ENCODE peak calls at places on chromosomes 5 and 9, in five cellular contexts. One of them, this sample, is unnamed.
A peak's percentile ranks its signal among the peaks of the same experiment; 100 is the strongest.

GRCh38 chr5:115460476-115460875 is 84.1 kb downstream of the FEM1C start:
- DNase-seq in fibroblast of pulmonary artery: peak; percentile 57
- DNase-seq in nephron progenitor cell: no peak
- DNase-seq in Peyer's patch: no peak
- DNase-seq in body of pancreas: peak; percentile 35
- DNase-seq in this sample: no peak

GRCh38 chr5:61678966-61679365 is 346.9 kb downstream of the ZSWIM6 start:
- DNase-seq in fibroblast of pulmonary artery: no peak
- DNase-seq in body of pancreas: no peak
- DNase-seq in Peyer's patch: no peak
- DNase-seq in nephron progenitor cell: no peak
- DNase-seq in this sample: no peak

GRCh38 chr9:97907051-97907450 is 15.2 kb downstream of the TRMO start:
- DNase-seq in body of pancreas: no peak
- DNase-seq in Peyer's patch: peak; percentile 43
- DNase-seq in fibroblast of pulmonary artery: no peak
- DNase-seq in nephron progenitor cell: no peak
- DNase-seq in this sample: no peak

GRCh38 chr5:38715671-38716070 is 130.1 kb upstream of the OSMR start:
- DNase-seq in body of pancreas: no peak
- DNase-seq in nephron progenitor cell: no peak
- DNase-seq in Peyer's patch: no peak
- DNase-seq in fibroblast of pulmonary artery: peak; percentile 31
- DNase-seq in this sample: peak; percentile 16

GRCh38 chr5:112643339-112643971 is 94.2 kb upstream of the APC start:
- DNase-seq in Peyer's patch: no peak
- DNase-seq in nephron progenitor cell: no peak
- DNase-seq in body of pancreas: peak; percentile 77
- DNase-seq in fibroblast of pulmonary artery: no peak
- DNase-seq in this sample: no peak

GRCh38 chr5:88660326-88660946 is 222.5 kb downstream of the MEF2C start:
- DNase-seq in fibroblast of pulmonary artery: no peak
- DNase-seq in Peyer's patch: no peak
- DNase-seq in nephron progenitor cell: no peak
- DNase-seq in body of pancreas: no peak
- DNase-seq in this sample: no peak

GRCh38 chr9:69357030-69357853 is 32.2 kb downstream of the ENTREP1 start:
- DNase-seq in fibroblast of pulmonary artery: no peak
- DNase-seq in body of pancreas: no peak
- DNase-seq in nephron progenitor cell: no peak
- DNase-seq in Peyer's patch: no peak
- DNase-seq in this sample: no peak

GRCh38 chr5:59126665-59127354 is 543.9 kb downstream of the RAB3C start:
- DNase-seq in nephron progenitor cell: no peak
- DNase-seq in fibroblast of pulmonary artery: peak; percentile 59
- DNase-seq in body of pancreas: no peak
- DNase-seq in Peyer's patch: no peak
- DNase-seq in this sample: no peak

GRCh38 chr9:83062011-83062652 is 810 bp downstream of the RASEF start:
- DNase-seq in nephron progenitor cell: peak; percentile 20
- DNase-seq in Peyer's patch: no peak
- DNase-seq in fibroblast of pulmonary artery: no peak
- DNase-seq in body of pancreas: peak; percentile 90
- DNase-seq in this sample: no peak

GRCh38 chr5:149257875-149258705 is 13.6 kb upstream of the AFAP1L1 start:
- DNase-seq in fibroblast of pulmonary artery: peak; percentile 63
- DNase-seq in body of pancreas: no peak
- DNase-seq in Peyer's patch: no peak
- DNase-seq in nephron progenitor cell: no peak
- DNase-seq in this sample: no peak

GRCh38 chr9:8850916-8851315 is 1051.3 kb upstream of the DMAC1 start:
- DNase-seq in nephron progenitor cell: peak; percentile 49
- DNase-seq in fibroblast of pulmonary artery: no peak
- DNase-seq in body of pancreas: no peak
- DNase-seq in Peyer's patch: no peak
- DNase-seq in this sample: no peak

GRCh38 chr9:14068690-14069089 is 245.3 kb downstream of the NFIB start:
- DNase-seq in fibroblast of pulmonary artery: no peak
- DNase-seq in nephron progenitor cell: no peak
- DNase-seq in Peyer's patch: no peak
- DNase-seq in body of pancreas: no peak
- DNase-seq in this sample: no peak

GRCh38 chr9:89667730-89668129 is 62.9 kb downstream of the GADD45G start:
- DNase-seq in nephron progenitor cell: no peak
- DNase-seq in body of pancreas: peak; percentile 87
- DNase-seq in Peyer's patch: no peak
- DNase-seq in fibroblast of pulmonary artery: no peak
- DNase-seq in this sample: no peak

GRCh38 chr9:114720296-114720695 is 38.3 kb upstream of the TEX48 start:
- DNase-seq in fibroblast of pulmonary artery: no peak
- DNase-seq in nephron progenitor cell: no peak
- DNase-seq in Peyer's patch: no peak
- DNase-seq in body of pancreas: no peak
- DNase-seq in this sample: no peak

GRCh38 chr5:8462565-8462964 is 593.6 kb downstream of the MTRR start:
- DNase-seq in Peyer's patch: no peak
- DNase-seq in nephron progenitor cell: no peak
- DNase-seq in fibroblast of pulmonary artery: no peak
- DNase-seq in body of pancreas: no peak
- DNase-seq in this sample: no peak

GRCh38 chr9:83013261-83013610 is 49.7 kb downstream of the RASEF start:
- DNase-seq in body of pancreas: no peak
- DNase-seq in nephron progenitor cell: no peak
- DNase-seq in fibroblast of pulmonary artery: no peak
- DNase-seq in Peyer's patch: no peak
- DNase-seq in this sample: no peak

GRCh38 chr9:99127372-99128132 is 22.6 kb downstream of the TGFBR1 start:
- DNase-seq in body of pancreas: no peak
- DNase-seq in fibroblast of pulmonary artery: peak; percentile 50
- DNase-seq in Peyer's patch: no peak
- DNase-seq in nephron progenitor cell: no peak
- DNase-seq in this sample: no peak

GRCh38 chr9:123349691-123350480 is 6.1 kb upstream of the CRB2 start:
- DNase-seq in Peyer's patch: peak; percentile 49
- DNase-seq in fibroblast of pulmonary artery: peak; percentile 59
- DNase-seq in nephron progenitor cell: peak; percentile 80
- DNase-seq in body of pancreas: peak; percentile 61
- DNase-seq in this sample: peak; percentile 79

GRCh38 chr5:45507174-45507573 is 189.0 kb downstream of the HCN1 start:
- DNase-seq in body of pancreas: peak; percentile 7
- DNase-seq in nephron progenitor cell: no peak
- DNase-seq in Peyer's patch: no peak
- DNase-seq in fibroblast of pulmonary artery: peak; percentile 1
- DNase-seq in this sample: no peak

GRCh38 chr9:33498387-33498786 is 24.7 kb upstream of the NOL6 start:
- DNase-seq in nephron progenitor cell: no peak
- DNase-seq in body of pancreas: no peak
- DNase-seq in fibroblast of pulmonary artery: peak; percentile 37
- DNase-seq in Peyer's patch: no peak
- DNase-seq in this sample: no peak

GRCh38 chr9:27340876-27341540 is 44.1 kb upstream of the EQTN start:
- DNase-seq in Peyer's patch: no peak
- DNase-seq in fibroblast of pulmonary artery: no peak
- DNase-seq in nephron progenitor cell: peak; percentile 16
- DNase-seq in body of pancreas: no peak
- DNase-seq in this sample: peak; percentile 13

GRCh38 chr9:109652971-109653370 is 127.0 kb upstream of the PALM2AKAP2 start:
- DNase-seq in Peyer's patch: no peak
- DNase-seq in nephron progenitor cell: no peak
- DNase-seq in fibroblast of pulmonary artery: peak; percentile 45
- DNase-seq in body of pancreas: no peak
- DNase-seq in this sample: no peak

GRCh38 chr9:128022886-128023285 is 42.1 kb upstream of the EEIG1 start:
- DNase-seq in Peyer's patch: no peak
- DNase-seq in nephron progenitor cell: no peak
- DNase-seq in body of pancreas: no peak
- DNase-seq in fibroblast of pulmonary artery: peak; percentile 45
- DNase-seq in this sample: no peak

GRCh38 chr9:95985656-95986055 is 110.2 kb downstream of the ERCC6L2 start:
- DNase-seq in fibroblast of pulmonary artery: no peak
- DNase-seq in nephron progenitor cell: no peak
- DNase-seq in Peyer's patch: no peak
- DNase-seq in body of pancreas: no peak
- DNase-seq in this sample: no peak

GRCh38 chr9:25742241-25742640 is 64.0 kb upstream of the TUSC1 start:
- DNase-seq in nephron progenitor cell: no peak
- DNase-seq in Peyer's patch: no peak
- DNase-seq in body of pancreas: no peak
- DNase-seq in fibroblast of pulmonary artery: no peak
- DNase-seq in this sample: peak; percentile 6

DNA sequence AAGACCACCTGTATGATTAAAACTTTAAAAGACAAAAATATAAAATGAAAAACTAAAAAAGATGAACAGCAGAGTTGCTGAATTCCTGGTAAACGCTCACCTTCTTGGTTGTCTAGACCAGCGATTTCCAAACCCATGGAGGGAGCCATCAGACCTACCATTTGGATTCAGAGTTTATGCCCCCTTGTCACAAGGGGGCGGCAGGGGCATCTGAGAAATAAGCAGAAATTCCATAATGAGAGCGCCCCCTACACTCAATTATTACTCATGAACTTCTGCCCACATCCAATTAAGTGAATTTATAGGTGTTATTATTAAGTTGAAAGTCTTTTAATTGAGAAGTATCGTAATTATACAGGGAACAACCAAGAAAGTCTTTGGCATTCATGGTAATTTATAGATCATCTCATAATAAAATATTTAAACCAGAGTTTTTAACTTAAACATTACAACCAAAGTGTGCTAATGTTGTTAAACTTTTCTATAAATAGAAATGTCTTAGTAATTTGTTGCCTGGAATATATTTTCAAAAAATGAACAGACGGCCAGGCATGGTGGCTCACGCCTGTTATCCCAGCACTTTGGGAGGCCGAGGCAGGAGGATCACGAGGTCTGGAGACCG is 35.2 kb upstream of the SPATA31C2 start:
- DNase-seq in nephron progenitor cell: peak; percentile 20
- DNase-seq in Peyer's patch: peak; percentile 31
- DNase-seq in fibroblast of pulmonary artery: peak; percentile 74
- DNase-seq in body of pancreas: peak; percentile 63
- DNase-seq in this sample: peak; percentile 15
- TF ChIP-seq CTCF in nephron progenitor cell: peak; percentile 40
- TF ChIP-seq CTCF in Peyer's patch: peak; percentile 53
- TF ChIP-seq CTCF in fibroblast of pulmonary artery: peak; percentile 75
- TF ChIP-seq CTCF in body of pancreas: peak; percentile 42
- TF ChIP-seq CTCF in this sample: peak; percentile 58

GRCh38 chr5:141948812-141949211 is 9.2 kb downstream of the PCDH12 start:
- DNase-seq in body of pancreas: no peak
- DNase-seq in Peyer's patch: no peak
- DNase-seq in nephron progenitor cell: no peak
- DNase-seq in fibroblast of pulmonary artery: no peak
- DNase-seq in this sample: no peak

GRCh38 chr5:141952030-141952429 is 6.0 kb downstream of the PCDH12 start:
- DNase-seq in nephron progenitor cell: no peak
- DNase-seq in Peyer's patch: no peak
- DNase-seq in body of pancreas: no peak
- DNase-seq in fibroblast of pulmonary artery: no peak
- DNase-seq in this sample: no peak

GRCh38 chr5:141950207-141951005 is 7.6 kb downstream of the PCDH12 start:
- DNase-seq in Peyer's patch: no peak
- DNase-seq in fibroblast of pulmonary artery: no peak
- DNase-seq in nephron progenitor cell: no peak
- DNase-seq in body of pancreas: no peak
- DNase-seq in this sample: no peak

GRCh38 chr5:141954193-141954592 is 3.8 kb downstream of the PCDH12 start:
- DNase-seq in Peyer's patch: no peak
- DNase-seq in body of pancreas: no peak
- DNase-seq in nephron progenitor cell: no peak
- DNase-seq in fibroblast of pulmonary artery: no peak
- DNase-seq in this sample: no peak

GRCh38 chr5:141951341-141951781 is 6.6 kb downstream of the PCDH12 start:
- DNase-seq in nephron progenitor cell: peak; percentile 58
- DNase-seq in body of pancreas: no peak
- DNase-seq in fibroblast of pulmonary artery: no peak
- DNase-seq in Peyer's patch: no peak
- DNase-seq in this sample: no peak
- TF ChIP-seq CTCF in nephron progenitor cell: peak; percentile 62
- TF ChIP-seq CTCF in body of pancreas: no peak
- TF ChIP-seq CTCF in fibroblast of pulmonary artery: peak; percentile 49
- TF ChIP-seq CTCF in Peyer's patch: peak; percentile 20
- TF ChIP-seq CTCF in this sample: peak; percentile 60

GRCh38 chr5:1728846-1729245 is 70.8 kb downstream of the MRPL36 start:
- DNase-seq in nephron progenitor cell: no peak
- DNase-seq in fibroblast of pulmonary artery: no peak
- DNase-seq in Peyer's patch: no peak
- DNase-seq in body of pancreas: no peak
- DNase-seq in this sample: no peak

GRCh38 chr5:1726469-1726865 is 73.2 kb downstream of the MRPL36 start:
- DNase-seq in nephron progenitor cell: peak; percentile 1
- DNase-seq in Peyer's patch: peak; percentile 9
- DNase-seq in fibroblast of pulmonary artery: no peak
- DNase-seq in body of pancreas: no peak
- DNase-seq in this sample: no peak

GRCh38 chr5:1726956-1727355 is 72.7 kb downstream of the MRPL36 start:
- DNase-seq in body of pancreas: no peak
- DNase-seq in nephron progenitor cell: peak; percentile 1
- DNase-seq in Peyer's patch: peak; percentile 6
- DNase-seq in fibroblast of pulmonary artery: no peak
- DNase-seq in this sample: no peak

GRCh38 chr5:1725641-1726468 is 73.8 kb downstream of the MRPL36 start:
- DNase-seq in fibroblast of pulmonary artery: no peak
- DNase-seq in nephron progenitor cell: peak; percentile 17
- DNase-seq in Peyer's patch: peak; percentile 4
- DNase-seq in body of pancreas: no peak
- DNase-seq in this sample: no peak

DNA sequence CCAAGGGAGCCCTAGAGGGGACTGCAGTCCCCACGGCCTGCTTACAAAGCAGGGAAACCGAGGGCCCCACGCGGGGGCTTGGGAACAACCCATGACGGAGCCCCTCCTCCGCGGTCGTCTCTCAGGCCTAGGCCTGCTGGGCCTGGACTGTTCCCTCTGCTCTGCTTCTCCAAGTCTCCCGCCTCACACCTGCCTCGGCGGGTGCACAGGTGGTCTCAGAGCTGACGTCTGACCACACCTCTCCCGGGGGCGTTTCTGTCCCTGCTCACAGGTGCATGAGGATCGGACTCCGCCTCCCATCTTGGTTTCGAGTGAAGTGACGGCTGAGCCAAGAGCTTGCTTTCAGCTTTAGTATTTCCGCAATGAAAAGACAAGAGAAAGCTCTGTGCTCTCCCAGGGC is 72.1 kb downstream of the MRPL36 start:
- DNase-seq in Peyer's patch: peak; percentile 9
- DNase-seq in fibroblast of pulmonary artery: no peak
- DNase-seq in nephron progenitor cell: no peak
- DNase-seq in body of pancreas: no peak
- DNase-seq in this sample: no peak
- TF ChIP-seq CTCF in Peyer's patch: no peak
- TF ChIP-seq CTCF in fibroblast of pulmonary artery: no peak
- TF ChIP-seq CTCF in nephron progenitor cell: no peak
- TF ChIP-seq CTCF in body of pancreas: no peak
- TF ChIP-seq CTCF in this sample: no peak

GRCh38 chr5:78533356-78533755 is 115.2 kb downstream of the LHFPL2 start:
- DNase-seq in Peyer's patch: no peak
- DNase-seq in nephron progenitor cell: no peak
- DNase-seq in fibroblast of pulmonary artery: peak; percentile 71
- DNase-seq in body of pancreas: no peak
- DNase-seq in this sample: no peak
- TF ChIP-seq CTCF in Peyer's patch: peak; percentile 39
- TF ChIP-seq CTCF in nephron progenitor cell: peak; percentile 32
- TF ChIP-seq CTCF in fibroblast of pulmonary artery: peak; percentile 68
- TF ChIP-seq CTCF in body of pancreas: no peak
- TF ChIP-seq CTCF in this sample: peak; percentile 58

This sample was measured in neural crest cell.